ENCODE peak calls at places on chromosome 20, in ten cellular contexts. One of them, this sample, is unnamed.
A peak's percentile ranks its signal among the peaks of the same experiment; 100 is the strongest.

GRCh38 chr20:11063459-11063858 is 389.7 kb upstream of the JAG1 start:
- DNase-seq in lung: no peak
- DNase-seq in left ventricle myocardium inferior: no peak
- DNase-seq in SK-N-MC: no peak
- DNase-seq in thoracic aorta: no peak
- DNase-seq in adipocyte: no peak
- DNase-seq in foreskin fibroblast: no peak
- DNase-seq in ovary: no peak
- DNase-seq in cardiac muscle cell: no peak
- DNase-seq in testis: no peak
- DNase-seq in this sample: no peak

GRCh38 chr20:2022163-2022562 is 28.3 kb upstream of the PDYN start:
- DNase-seq in lung: no peak
- DNase-seq in left ventricle myocardium inferior: no peak
- DNase-seq in SK-N-MC: no peak
- DNase-seq in thoracic aorta: no peak
- DNase-seq in adipocyte: no peak
- DNase-seq in foreskin fibroblast: no peak
- DNase-seq in ovary: no peak
- DNase-seq in cardiac muscle cell: no peak
- DNase-seq in testis: no peak
- DNase-seq in this sample: no peak

GRCh38 chr20:57030611-57031600 is 235.5 kb downstream of the BMP7 start:
- DNase-seq in lung: no peak
- DNase-seq in left ventricle myocardium inferior: no peak
- DNase-seq in SK-N-MC: no peak
- DNase-seq in thoracic aorta: no peak
- DNase-seq in adipocyte: peak; percentile 69
- DNase-seq in foreskin fibroblast: peak; percentile 69
- DNase-seq in ovary: no peak
- DNase-seq in cardiac muscle cell: peak; percentile 18
- DNase-seq in testis: no peak
- DNase-seq in this sample: no peak

GRCh38 chr20:56204206-56204605 is 44.3 kb upstream of the MC3R start:
- DNase-seq in lung: no peak
- DNase-seq in left ventricle myocardium inferior: no peak
- DNase-seq in SK-N-MC: no peak
- DNase-seq in thoracic aorta: no peak
- DNase-seq in adipocyte: no peak
- DNase-seq in foreskin fibroblast: no peak
- DNase-seq in ovary: no peak
- DNase-seq in cardiac muscle cell: no peak
- DNase-seq in testis: no peak
- DNase-seq in this sample: no peak

GRCh38 chr20:35523298-35523888 is 6.1 kb downstream of the C20orf173 start:
- DNase-seq in lung: no peak
- DNase-seq in left ventricle myocardium inferior: no peak
- DNase-seq in SK-N-MC: no peak
- DNase-seq in thoracic aorta: no peak
- DNase-seq in adipocyte: peak; percentile 34
- DNase-seq in foreskin fibroblast: peak; percentile 44
- DNase-seq in ovary: no peak
- DNase-seq in cardiac muscle cell: no peak
- DNase-seq in testis: no peak
- DNase-seq in this sample: no peak

GRCh38 chr20:52087471-52087870 is 104.1 kb downstream of the ZFP64 start:
- DNase-seq in lung: no peak
- DNase-seq in left ventricle myocardium inferior: no peak
- DNase-seq in SK-N-MC: no peak
- DNase-seq in thoracic aorta: no peak
- DNase-seq in adipocyte: no peak
- DNase-seq in foreskin fibroblast: no peak
- DNase-seq in ovary: no peak
- DNase-seq in cardiac muscle cell: no peak
- DNase-seq in testis: no peak
- DNase-seq in this sample: no peak

GRCh38 chr20:45052698-45053440 is 48.1 kb downstream of the KCNS1 start:
- DNase-seq in lung: no peak
- DNase-seq in left ventricle myocardium inferior: no peak
- DNase-seq in SK-N-MC: no peak
- DNase-seq in thoracic aorta: no peak
- DNase-seq in adipocyte: peak; percentile 78
- DNase-seq in foreskin fibroblast: peak; percentile 79
- DNase-seq in ovary: no peak
- DNase-seq in cardiac muscle cell: no peak
- DNase-seq in testis: no peak
- DNase-seq in this sample: peak; percentile 62

GRCh38 chr20:10646886-10647420 is 26.8 kb downstream of the JAG1 start:
- DNase-seq in lung: no peak
- DNase-seq in left ventricle myocardium inferior: no peak
- DNase-seq in SK-N-MC: no peak
- DNase-seq in thoracic aorta: no peak
- DNase-seq in adipocyte: no peak
- DNase-seq in foreskin fibroblast: no peak
- DNase-seq in ovary: no peak
- DNase-seq in cardiac muscle cell: no peak
- DNase-seq in testis: no peak
- DNase-seq in this sample: no peak

GRCh38 chr20:329325-329695 is 4.0 kb downstream of the SOX12 start:
- DNase-seq in lung: no peak
- DNase-seq in left ventricle myocardium inferior: no peak
- DNase-seq in SK-N-MC: no peak
- DNase-seq in thoracic aorta: no peak
- DNase-seq in adipocyte: no peak
- DNase-seq in foreskin fibroblast: no peak
- DNase-seq in ovary: no peak
- DNase-seq in cardiac muscle cell: no peak
- DNase-seq in testis: no peak
- DNase-seq in this sample: no peak

GRCh38 chr20:45014671-45015415 is 48.5 kb downstream of the STK4 start:
- DNase-seq in lung: no peak
- DNase-seq in left ventricle myocardium inferior: no peak
- DNase-seq in SK-N-MC: no peak
- DNase-seq in thoracic aorta: no peak
- DNase-seq in adipocyte: peak; percentile 69
- DNase-seq in foreskin fibroblast: peak; percentile 62
- DNase-seq in ovary: no peak
- DNase-seq in cardiac muscle cell: no peak
- DNase-seq in testis: no peak
- DNase-seq in this sample: no peak

GRCh38 chr20:25040438-25040831 is 17.5 kb downstream of the ACSS1 start:
- DNase-seq in lung: peak; percentile 71
- DNase-seq in left ventricle myocardium inferior: no peak
- DNase-seq in SK-N-MC: no peak
- DNase-seq in thoracic aorta: no peak
- DNase-seq in adipocyte: peak; percentile 38
- DNase-seq in foreskin fibroblast: peak; percentile 77
- DNase-seq in ovary: peak; percentile 64
- DNase-seq in cardiac muscle cell: no peak
- DNase-seq in testis: peak; percentile 86
- DNase-seq in this sample: no peak

GRCh38 chr20:2508631-2509467 is at the start of gene ZNF343:
- DNase-seq in lung: peak; percentile 83
- DNase-seq in left ventricle myocardium inferior: peak; percentile 76
- DNase-seq in SK-N-MC: no peak
- DNase-seq in thoracic aorta: peak; percentile 40
- DNase-seq in adipocyte: peak; percentile 94
- DNase-seq in foreskin fibroblast: peak; percentile 91
- DNase-seq in ovary: peak; percentile 80
- DNase-seq in cardiac muscle cell: peak; percentile 90
- DNase-seq in testis: peak; percentile 91
- DNase-seq in this sample: peak; percentile 59

GRCh38 chr20:24950128-24950835 is 1.2 kb downstream of the CST7 start:
- DNase-seq in lung: no peak
- DNase-seq in left ventricle myocardium inferior: no peak
- DNase-seq in SK-N-MC: no peak
- DNase-seq in thoracic aorta: no peak
- DNase-seq in adipocyte: no peak
- DNase-seq in foreskin fibroblast: no peak
- DNase-seq in ovary: no peak
- DNase-seq in cardiac muscle cell: no peak
- DNase-seq in testis: no peak
- DNase-seq in this sample: no peak

GRCh38 chr20:8408587-8409307 is 276.7 kb downstream of the PLCB1 start:
- DNase-seq in lung: no peak
- DNase-seq in left ventricle myocardium inferior: no peak
- DNase-seq in SK-N-MC: no peak
- DNase-seq in thoracic aorta: no peak
- DNase-seq in adipocyte: no peak
- DNase-seq in foreskin fibroblast: no peak
- DNase-seq in ovary: no peak
- DNase-seq in cardiac muscle cell: no peak
- DNase-seq in testis: no peak
- DNase-seq in this sample: no peak

DNA sequence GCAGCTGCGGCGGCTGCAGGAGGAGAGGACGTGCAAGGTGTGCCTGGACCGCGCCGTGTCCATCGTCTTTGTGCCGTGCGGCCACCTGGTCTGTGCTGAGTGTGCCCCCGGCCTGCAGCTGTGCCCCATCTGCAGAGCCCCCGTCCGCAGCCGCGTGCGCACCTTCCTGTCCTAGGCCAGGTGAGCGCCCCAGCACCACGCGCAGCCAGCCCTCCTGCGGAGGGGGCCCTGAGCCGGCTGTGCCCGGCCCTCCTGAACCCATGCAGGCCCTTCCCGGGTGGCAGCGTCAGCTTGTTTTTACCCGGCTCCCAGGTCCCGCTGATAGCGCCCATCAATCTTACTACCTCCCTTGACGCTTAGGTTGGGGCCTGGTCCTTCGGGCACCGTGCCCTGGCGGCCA is 3.7 kb downstream of the BIRC7 start:
- DNase-seq in lung: no peak
- DNase-seq in left ventricle myocardium inferior: no peak
- DNase-seq in SK-N-MC: no peak
- DNase-seq in thoracic aorta: no peak
- DNase-seq in adipocyte: no peak
- DNase-seq in foreskin fibroblast: no peak
- DNase-seq in ovary: no peak
- DNase-seq in cardiac muscle cell: no peak
- DNase-seq in testis: no peak
- DNase-seq in this sample: no peak
- H3K4me3 ChIP-seq in lung: no peak overlapping the region
- H3K4me3 ChIP-seq in left ventricle myocardium inferior: no peak overlapping the region
- H3K4me3 ChIP-seq in SK-N-MC: no peak overlapping the region
- H3K4me3 ChIP-seq in thoracic aorta: no peak overlapping the region
- H3K4me3 ChIP-seq in adipocyte: no peak overlapping the region
- H3K4me3 ChIP-seq in foreskin fibroblast: no peak overlapping the region
- H3K4me3 ChIP-seq in ovary: no peak overlapping the region
- H3K4me3 ChIP-seq in cardiac muscle cell: no peak overlapping the region
- H3K4me3 ChIP-seq in testis: no peak overlapping the region
- H3K4me3 ChIP-seq in this sample: no peak overlapping the region

GRCh38 chr20:23602699-23603098 is 3.0 kb downstream of the CST9 start:
- DNase-seq in lung: no peak
- DNase-seq in left ventricle myocardium inferior: no peak
- DNase-seq in SK-N-MC: no peak
- DNase-seq in thoracic aorta: no peak
- DNase-seq in adipocyte: no peak
- DNase-seq in foreskin fibroblast: no peak
- DNase-seq in ovary: no peak
- DNase-seq in cardiac muscle cell: no peak
- DNase-seq in testis: no peak
- DNase-seq in this sample: no peak

GRCh38 chr20:23603321-23603720 is 2.4 kb downstream of the CST9 start:
- DNase-seq in lung: no peak
- DNase-seq in left ventricle myocardium inferior: no peak
- DNase-seq in SK-N-MC: no peak
- DNase-seq in thoracic aorta: no peak
- DNase-seq in adipocyte: no peak
- DNase-seq in foreskin fibroblast: no peak
- DNase-seq in ovary: no peak
- DNase-seq in cardiac muscle cell: no peak
- DNase-seq in testis: no peak
- DNase-seq in this sample: no peak

GRCh38 chr20:23605867-23606651 is at the start of gene CST9:
- DNase-seq in lung: no peak
- DNase-seq in left ventricle myocardium inferior: no peak
- DNase-seq in SK-N-MC: no peak
- DNase-seq in thoracic aorta: no peak
- DNase-seq in adipocyte: no peak
- DNase-seq in foreskin fibroblast: no peak
- DNase-seq in ovary: no peak
- DNase-seq in cardiac muscle cell: no peak
- DNase-seq in testis: no peak
- DNase-seq in this sample: no peak

GRCh38 chr20:23601715-23602114 is 4.0 kb downstream of the CST9 start:
- DNase-seq in lung: no peak
- DNase-seq in left ventricle myocardium inferior: no peak
- DNase-seq in SK-N-MC: no peak
- DNase-seq in thoracic aorta: no peak
- DNase-seq in adipocyte: peak; percentile 21
- DNase-seq in foreskin fibroblast: no peak
- DNase-seq in ovary: no peak
- DNase-seq in cardiac muscle cell: no peak
- DNase-seq in testis: no peak
- DNase-seq in this sample: no peak

DNA sequence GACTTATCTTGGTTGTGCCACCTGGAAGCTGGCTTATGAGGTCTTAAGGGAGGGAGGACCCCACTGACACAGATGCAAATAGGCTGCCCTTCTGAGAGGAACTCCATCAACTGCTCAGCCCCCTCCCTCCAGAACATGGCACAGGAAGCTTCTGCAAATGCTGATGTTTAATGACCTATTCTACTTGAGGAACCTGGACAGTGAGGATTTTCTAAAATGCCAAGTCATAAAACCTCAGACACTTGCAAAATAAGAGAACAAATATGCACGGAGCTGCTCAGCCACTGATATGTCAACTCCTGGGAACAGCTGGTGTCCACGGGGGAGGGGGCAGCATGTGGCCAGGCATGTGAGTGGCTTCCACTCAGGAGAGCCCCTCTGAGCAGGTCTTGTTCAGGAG is 3.5 kb downstream of the CST9 start:
- DNase-seq in lung: no peak
- DNase-seq in left ventricle myocardium inferior: no peak
- DNase-seq in SK-N-MC: no peak
- DNase-seq in thoracic aorta: no peak
- DNase-seq in adipocyte: no peak
- DNase-seq in foreskin fibroblast: no peak
- DNase-seq in ovary: no peak
- DNase-seq in cardiac muscle cell: no peak
- DNase-seq in testis: no peak
- DNase-seq in this sample: no peak
- H3K4me3 ChIP-seq in lung: no peak overlapping the region
- H3K4me3 ChIP-seq in left ventricle myocardium inferior: no peak overlapping the region
- H3K4me3 ChIP-seq in SK-N-MC: no peak overlapping the region
- H3K4me3 ChIP-seq in thoracic aorta: no peak overlapping the region
- H3K4me3 ChIP-seq in adipocyte: no peak overlapping the region
- H3K4me3 ChIP-seq in foreskin fibroblast: no peak overlapping the region
- H3K4me3 ChIP-seq in ovary: no peak overlapping the region
- H3K4me3 ChIP-seq in cardiac muscle cell: no peak overlapping the region
- H3K4me3 ChIP-seq in testis: no peak overlapping the region
- H3K4me3 ChIP-seq in this sample: no peak overlapping the region

GRCh38 chr20:3764659-3765058 is 2.9 kb downstream of the ADISSP start:
- DNase-seq in lung: no peak
- DNase-seq in left ventricle myocardium inferior: no peak
- DNase-seq in SK-N-MC: no peak
- DNase-seq in thoracic aorta: no peak
- DNase-seq in adipocyte: no peak
- DNase-seq in foreskin fibroblast: no peak
- DNase-seq in ovary: no peak
- DNase-seq in cardiac muscle cell: no peak
- DNase-seq in testis: no peak
- DNase-seq in this sample: no peak
- H3K4me3 ChIP-seq in lung: no peak overlapping the region
- H3K4me3 ChIP-seq in left ventricle myocardium inferior: peak overlapping the region; percentile 79
- H3K4me3 ChIP-seq in SK-N-MC: no peak overlapping the region
- H3K4me3 ChIP-seq in thoracic aorta: no peak overlapping the region
- H3K4me3 ChIP-seq in adipocyte: no peak overlapping the region
- H3K4me3 ChIP-seq in foreskin fibroblast: no peak overlapping the region
- H3K4me3 ChIP-seq in ovary: no peak overlapping the region
- H3K4me3 ChIP-seq in cardiac muscle cell: no peak overlapping the region
- H3K4me3 ChIP-seq in testis: no peak overlapping the region
- H3K4me3 ChIP-seq in this sample: no peak overlapping the region

GRCh38 chr20:50398064-50398463 is 112.1 kb upstream of the PTPN1 start:
- DNase-seq in lung: no peak
- DNase-seq in left ventricle myocardium inferior: no peak
- DNase-seq in SK-N-MC: no peak
- DNase-seq in thoracic aorta: no peak
- DNase-seq in adipocyte: no peak
- DNase-seq in foreskin fibroblast: no peak
- DNase-seq in ovary: no peak
- DNase-seq in cardiac muscle cell: no peak
- DNase-seq in testis: no peak
- DNase-seq in this sample: no peak
- H3K4me3 ChIP-seq in lung: no peak overlapping the region
- H3K4me3 ChIP-seq in left ventricle myocardium inferior: no peak overlapping the region
- H3K4me3 ChIP-seq in SK-N-MC: no peak overlapping the region
- H3K4me3 ChIP-seq in thoracic aorta: no peak overlapping the region
- H3K4me3 ChIP-seq in adipocyte: no peak overlapping the region
- H3K4me3 ChIP-seq in foreskin fibroblast: no peak overlapping the region
- H3K4me3 ChIP-seq in ovary: no peak overlapping the region
- H3K4me3 ChIP-seq in cardiac muscle cell: no peak overlapping the region
- H3K4me3 ChIP-seq in testis: no peak overlapping the region
- H3K4me3 ChIP-seq in this sample: no peak overlapping the region

This sample was measured in GM12864.